ENCODE peak calls at places on chromosomes 11 and 22, in seven cellular contexts. A is NCI-H460, T is NCI-H748 treated with DMSO at 0.1 percent for 48 hours, I is Kasumi-1, P is RWPE1, U is DMS153, E is NCI-H1417. C is an unnamed sample.

GRCh38 chr11:131748146-131749050 is 378.0 kb downstream of the NTM start:
- DNase-seq in A (peak), E (peak), P (peak), U (peak), T (peak), I (peak), C (no peak)

GRCh38 chr11:88174627-88175003 is 628 bp downstream of the RAB38 start:
- DNase-seq in P (peak), U (no peak), I (peak), A (peak), T (no peak), E (peak), C (peak)

GRCh38 chr22:20659258-20659657 is 114.7 kb upstream of the SERPIND1 start:
- DNase-seq in P (no peak), T (no peak), E (no peak), I (no peak), U (no peak), A (no peak), C (no peak)

GRCh38 chr11:87141980-87142514 is 104.3 kb downstream of the TMEM135 start:
- DNase-seq in I (no peak), A (no peak), U (no peak), E (no peak), T (no peak), P (no peak), C (no peak)

GRCh38 chr22:29155966-29156365 is 49.7 kb upstream of the EMID1 start:
- DNase-seq in T (no peak), U (no peak), E (no peak), I (no peak), A (no peak), P (no peak), C (no peak)

GRCh38 chr11:86460461-86461404 is 86.0 kb downstream of the CCDC81 start:
- DNase-seq in A (no peak), T (no peak), U (no peak), P (no peak), E (peak), I (no peak), C (no peak)

GRCh38 chr22:31284241-31284745 is 8.0 kb downstream of the PIK3IP1 start:
- DNase-seq in A (no peak), T (no peak), I (peak), P (no peak), E (no peak), U (no peak), C (no peak)

GRCh38 chr11:105789579-105789978 is 179.7 kb downstream of the GRIA4 start:
- DNase-seq in T (no peak), E (no peak), I (no peak), P (no peak), U (no peak), A (no peak), C (no peak)

GRCh38 chr11:412641-413119 is 2.1 kb downstream of the SIGIRR start:
- DNase-seq in P (no peak), E (no peak), U (no peak), I (no peak), A (no peak), T (no peak), C (no peak)

GRCh38 chr22:49367016-49367697 is 460.5 kb downstream of the BRD1 start:
- DNase-seq in U (no peak), E (no peak), P (no peak), T (no peak), A (no peak), I (no peak), C (no peak)

GRCh38 chr11:61294717-61295595 is at the start of gene VWCE:
- DNase-seq in A (peak), U (peak), P (peak), I (peak), E (peak), T (peak), C (peak)

GRCh38 chr22:41449321-41449720 is 2.7 kb upstream of the TOB2 start:
- DNase-seq in A (no peak), T (no peak), P (no peak), U (no peak), E (peak), I (peak), C (peak)

GRCh38 chr22:19902245-19902699 is 39.3 kb upstream of the COMT start:
- DNase-seq in E (peak), P (no peak), T (no peak), I (no peak), U (peak), A (no peak), C (no peak)

GRCh38 chr11:91932151-91932821 is 292.3 kb upstream of the FAT3 start:
- DNase-seq in E (no peak), A (no peak), I (no peak), T (no peak), P (no peak), U (no peak), C (no peak)

GRCh38 chr11:100863080-100863581 is 176.0 kb downstream of the ARHGAP42 start:
- DNase-seq in P (no peak), I (no peak), A (no peak), T (no peak), U (peak), E (peak), C (no peak)

GRCh38 chr11:65559951-65560537 is 1.9 kb upstream of the LTBP3 start:
- DNase-seq in I (no peak), U (peak), T (no peak), A (no peak), P (peak), E (peak), C (no peak)

GRCh38 chr11:59429924-59430516 is 3.8 kb upstream of the OR5A2 start:
- DNase-seq in I (peak), E (peak), A (peak), U (peak), T (peak), P (peak), C (peak)

GRCh38 chr11:122494171-122494570 is 161.4 kb upstream of the UBASH3B start:
- DNase-seq in I (no peak), A (no peak), P (no peak), E (no peak), T (no peak), U (no peak), C (no peak)

GRCh38 chr11:67387074-67387473 is 4.7 kb upstream of the RAD9A start:
- DNase-seq in I (peak), T (no peak), A (no peak), E (no peak), U (no peak), P (no peak), C (no peak)

GRCh38 chr11:32838505-32839274 is 9.0 kb downstream of the PRRG4 start:
- DNase-seq in E (peak), U (peak), A (no peak), I (no peak), P (peak), T (no peak), C (no peak)